ENCODE peak calls at places on chromosomes 11 and 22, in six cellular contexts. V is suprapubic skin, Q is IMR-90, A is BJ, W is lower lobe of right lung, I is cardiac muscle cell. H is an unnamed sample. For H3K27me3, the result is how much of the 10 kb centered on the place peaks cover.

GRCh38 chr11:72955466-72955865 is 141.3 kb downstream of the ATG16L2 start:
- DNase-seq in V (no peak), Q (no peak), A (no peak), W (no peak), I (no peak), H (no peak)

GRCh38 chr22:38872831-38873248 is 824 bp upstream of the CBX6 start:
- DNase-seq in V (peak), Q (peak), A (no peak), W (peak), I (peak), H (peak)

GRCh38 chr11:8035225-8035846 is 45.7 kb upstream of the TUB start:
- DNase-seq in V (no peak), Q (no peak), A (no peak), W (no peak), I (no peak), H (no peak)

GRCh38 chr11:44775366-44776356 is 48.9 kb downstream of the TSPAN18 start:
- DNase-seq in V (no peak), Q (peak), A (no peak), W (no peak), I (peak), H (peak)

GRCh38 chr22:33842421-33843094 is 77.7 kb downstream of the LARGE1 start:
- DNase-seq in V (no peak), Q (no peak), A (no peak), W (no peak), I (no peak), H (no peak)

GRCh38 chr11:46367244-46367915 is 14.1 kb upstream of the MDK start:
- DNase-seq in V (no peak), Q (peak), A (no peak), W (peak), I (peak), H (peak)

GRCh38 chr11:45501980-45502545 is 163.4 kb downstream of the CHST1 start:
- DNase-seq in V (no peak), Q (no peak), A (no peak), W (no peak), I (peak), H (no peak)

GRCh38 chr22:46563381-46564083 is 26.1 kb upstream of the CELSR1 start:
- DNase-seq in V (peak), Q (peak), A (no peak), W (peak), I (peak), H (peak)

GRCh38 chr11:126375726-126376125 is 20.2 kb downstream of the ST3GAL4 start:
- DNase-seq in V (peak), Q (peak), A (peak), W (no peak), I (peak), H (no peak)

GRCh38 chr11:125223901-125224331 is 59.4 kb downstream of the PKNOX2 start:
- DNase-seq in V (no peak), Q (no peak), A (no peak), W (no peak), I (no peak), H (no peak)

GRCh38 chr11:55920537-55920936 is 6.2 kb upstream of the OR5W2 start:
- DNase-seq in V (no peak), Q (no peak), A (no peak), W (peak), I (no peak), H (no peak)

GRCh38 chr22:37243402-37244113 is 511 bp downstream of the RAC2 start:
- DNase-seq in V (no peak), Q (no peak), A (no peak), W (no peak), I (no peak), H (no peak)

GRCh38 chr11:119195680-119196079 is 10.4 kb downstream of the NHERF4 start:
- DNase-seq in V (no peak), Q (peak), A (no peak), W (peak), I (peak), H (no peak)

GRCh38 chr11:8732748-8733241 is 50.2 kb downstream of the RPL27A start:
- DNase-seq in V (no peak), Q (peak), A (peak), W (no peak), I (peak), H (peak)

GRCh38 chr11:11572386-11572785 is 49.4 kb downstream of the GALNT18 start:
- DNase-seq in V (no peak), Q (peak), A (no peak), W (no peak), I (no peak), H (no peak)

GRCh38 chr11:65617990-65618751 is 2.6 kb downstream of the PCNX3 start:
- DNase-seq in V (no peak), Q (no peak), A (no peak), W (no peak), I (no peak), H (no peak)

GRCh38 chr11:61761440-61762163 is 9.2 kb downstream of the MYRF start:
- DNase-seq in V (no peak), Q (no peak), A (no peak), W (no peak), I (no peak), H (no peak)

GRCh38 chr11:45666648-45667642 is 1.5 kb upstream of the CHST1 start:
- DNase-seq in V (peak), Q (no peak), A (no peak), W (no peak), I (no peak), H (no peak)

GRCh38 chr11:16867097-16867496 is 128.7 kb downstream of the C11orf58 start:
- DNase-seq in V (no peak), Q (no peak), A (no peak), W (no peak), I (no peak), H (no peak)

GRCh38 chr11:10622957-10623787 is 54.7 kb upstream of the LYVE1 start:
- DNase-seq in V (no peak), Q (no peak), A (no peak), W (no peak), I (no peak), H (no peak)

GRCh38 chr11:10561947-10562346 is 6.5 kb downstream of the LYVE1 start:
- DNase-seq in V (no peak), Q (no peak), A (no peak), W (no peak), I (no peak), H (no peak)

GRCh38 chr22:48651036-48651890 is 1176.4 kb downstream of the BRD1 start:
- DNase-seq in V (no peak), Q (no peak), A (no peak), W (no peak), I (no peak), H (no peak)

GRCh38 chr11:111046291-111046690 is 199.2 kb upstream of the POU2AF2 start:
- DNase-seq in V (no peak), Q (peak), A (peak), W (no peak), I (no peak), H (no peak)

GRCh38 chr11:2701230-2701629 is 1.4 kb upstream of the KCNQ1OT1 start:
- DNase-seq in V (peak), Q (no peak), A (no peak), W (no peak), I (no peak), H (no peak)

GRCh38 chr22:27108425-27109114 is 451.2 kb downstream of the MIAT start:
- DNase-seq in V (peak), Q (no peak), A (no peak), W (no peak), I (peak), H (peak)

GRCh38 chr22:37229012-37229804 is 14.9 kb downstream of the RAC2 start:
- DNase-seq in V (no peak), Q (peak), A (peak), W (no peak), I (peak), H (no peak)

GRCh38 chr11:95791385-95792033 is 1.2 kb downstream of the CEP57 start:
- DNase-seq in V (no peak), Q (no peak), A (no peak), W (no peak), I (no peak), H (no peak)

GRCh38 chr11:46659908-46660307 is 40.5 kb downstream of the ARHGAP1 start:
- DNase-seq in V (no peak), Q (peak), A (no peak), W (no peak), I (peak), H (peak)

GRCh38 chr11:40273192-40273732 is 1186.2 kb downstream of the LRRC4C start:
- DNase-seq in V (no peak), Q (no peak), A (no peak), W (no peak), I (no peak), H (no peak)

GRCh38 chr22:40939202-40939601 is 12.0 kb upstream of the RBX1 start:
- DNase-seq in V (no peak), Q (no peak), A (no peak), W (no peak), I (no peak), H (no peak)

GRCh38 chr22:26800858-26801257 is 143.5 kb downstream of the MIAT start:
- DNase-seq in V (no peak), Q (peak), A (no peak), W (no peak), I (no peak), H (no peak)

GRCh38 chr11:47130541-47130940 is 46.1 kb downstream of the ARFGAP2 start:
- DNase-seq in V (no peak), Q (no peak), A (no peak), W (no peak), I (no peak), H (no peak)

GRCh38 chr11:64447717-64448598 is 89.0 kb downstream of the RPS6KA4 start:
- DNase-seq in V (no peak), Q (peak), A (no peak), W (peak), I (peak), H (peak)

GRCh38 chr22:24409707-24410106 is 17.7 kb upstream of the ADORA2A start:
- DNase-seq in V (no peak), Q (no peak), A (no peak), W (no peak), I (no peak), H (no peak)

GRCh38 chr22:18104566-18104965 is 6.0 kb upstream of the TUBA8 start:
- DNase-seq in V (no peak), Q (peak), A (no peak), W (no peak), I (peak), H (no peak)

GRCh38 chr11:18106688-18107087 is 806 bp upstream of the SAAL1 start:
- DNase-seq in V (no peak), Q (peak), A (no peak), W (no peak), I (no peak), H (no peak)

GRCh38 chr11:1771700-1772099 is 8.0 kb upstream of the CTSD start:
- DNase-seq in V (peak), Q (peak), A (peak), W (peak), I (peak), H (no peak)

GRCh38 chr11:22441831-22442230 is 103.7 kb downstream of the SLC17A6 start:
- DNase-seq in V (no peak), Q (no peak), A (no peak), W (no peak), I (no peak), H (no peak)

GRCh38 chr22:50720861-50721844 is 16.9 kb upstream of the ACR start:
- DNase-seq in V (no peak), Q (no peak), A (no peak), W (no peak), I (no peak), H (no peak)
- H3K4me3 ChIP-seq in V (peak), Q (no peak), A (no peak), W (no peak), I (no peak), H (peak)

GRCh38 chr11:79427126-79427525 is 13.7 kb downstream of the TENM4 start:
- DNase-seq in V (no peak), Q (no peak), A (no peak), W (no peak), I (no peak), H (no peak)

GRCh38 chr11:79428406-79428805 is 12.4 kb downstream of the TENM4 start:
- DNase-seq in V (no peak), Q (no peak), A (no peak), W (no peak), I (no peak), H (no peak)

GRCh38 chr11:79434263-79434662 is 6.6 kb downstream of the TENM4 start:
- DNase-seq in V (no peak), Q (peak), A (no peak), W (no peak), I (no peak), H (no peak)

GRCh38 chr11:79431535-79431934 is 9.3 kb downstream of the TENM4 start:
- DNase-seq in V (no peak), Q (peak), A (no peak), W (no peak), I (no peak), H (no peak)

GRCh38 chr11:79430280-79430679 is 10.6 kb downstream of the TENM4 start:
- DNase-seq in V (no peak), Q (no peak), A (no peak), W (no peak), I (no peak), H (no peak)
- TF ChIP-seq CTCF in V (no peak), Q (no peak), A (no peak), W (no peak), I (no peak), H (no peak)

GRCh38 chr11:128906185-128907065 is 15.3 kb downstream of the KCNJ5 start:
- DNase-seq in V (no peak), Q (no peak), A (no peak), W (no peak), I (no peak), H (no peak)
- H3K27me3 ChIP-seq in V (under half), Q (under half), A (under half), W (under half), I (under half), H (under half)

GRCh38 chr11:13850256-13851010 is 112.1 kb upstream of the SPON1 start:
- DNase-seq in V (no peak), Q (no peak), A (no peak), W (no peak), I (no peak), H (no peak)
- H3K4me3 ChIP-seq in V (no peak), Q (no peak), A (no peak), W (no peak), I (no peak), H (no peak)

DNA sequence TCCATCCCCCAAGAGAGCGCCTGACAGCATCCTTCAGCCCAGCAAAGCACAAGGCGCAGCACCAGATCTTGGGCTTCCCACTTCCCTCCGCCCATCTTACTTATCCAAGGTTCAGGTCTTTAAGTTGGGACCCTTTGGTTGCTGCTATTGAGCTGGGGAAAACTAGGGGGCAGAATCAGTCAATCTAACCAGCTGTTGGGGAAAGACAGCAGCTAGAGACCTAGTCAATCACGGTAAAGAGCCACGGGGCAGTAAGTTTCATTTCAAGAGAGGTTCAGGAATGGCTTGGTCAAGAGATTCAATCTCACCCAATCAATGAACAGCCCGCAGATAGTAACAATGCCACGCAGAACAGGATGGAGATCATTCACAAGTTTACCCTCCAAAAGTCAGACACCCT is 1.7 kb downstream of the ABTB2 start:
- DNase-seq in V (no peak), Q (no peak), A (no peak), W (no peak), I (no peak), H (no peak)
- TF ChIP-seq CTCF in V (no peak), Q (no peak), A (no peak), W (no peak), I (no peak), H (no peak)

GRCh38 chr22:22374579-22374978 is 130.0 kb downstream of the VPREB1 start:
- DNase-seq in V (no peak), Q (no peak), A (no peak), W (no peak), I (no peak), H (no peak)
- H3K27me3 ChIP-seq in V (under half), Q (under half), A (under half), W (under half), I (under half), H (under half)

GRCh38 chr11:57776577-57776976 is 15.0 kb downstream of the CTNND1 start:
- DNase-seq in V (no peak), Q (no peak), A (no peak), W (no peak), I (no peak), H (no peak)
- H3K4me3 ChIP-seq in V (no peak), Q (no peak), A (no peak), W (peak), I (no peak), H (peak)

DNA sequence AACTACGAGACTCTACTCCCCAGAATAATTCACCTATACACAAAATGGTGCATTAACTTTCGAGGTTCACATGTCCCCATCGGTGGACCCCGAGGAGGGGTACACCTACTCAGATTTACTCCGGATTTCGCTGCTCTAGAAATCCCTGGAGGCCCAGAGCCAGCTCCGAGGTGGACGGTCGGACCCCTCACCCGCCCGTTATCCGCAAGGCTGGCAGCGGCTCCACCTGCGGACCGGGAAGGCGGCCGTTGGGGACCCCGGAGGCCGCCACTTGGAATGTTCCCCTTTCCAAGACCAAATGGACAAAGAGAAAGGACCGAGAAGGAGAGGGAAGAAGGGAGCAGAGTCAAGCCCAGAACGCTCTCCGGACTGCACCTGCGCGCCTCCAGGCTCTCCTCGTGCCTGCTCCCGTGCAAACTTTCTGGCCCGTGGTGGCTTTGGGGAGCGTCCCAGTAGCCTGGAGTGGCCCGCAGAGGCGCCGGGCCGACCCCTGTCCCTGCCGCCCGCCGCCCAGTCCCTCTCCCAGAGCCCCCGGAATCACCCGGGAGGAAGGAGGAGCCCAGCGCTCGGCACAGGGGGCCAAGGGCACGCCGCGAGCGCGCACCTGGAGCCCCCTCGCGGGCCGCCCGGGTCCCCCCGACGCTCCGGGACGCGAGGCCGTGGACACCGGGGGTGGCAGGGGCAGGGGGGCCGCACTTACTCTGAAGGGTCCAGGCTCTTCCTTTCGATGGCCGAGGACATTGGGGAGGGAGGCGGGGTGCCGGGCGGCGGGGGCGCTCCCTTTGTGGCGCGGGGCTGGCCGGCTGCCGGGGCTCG is 23.0 kb downstream of the LMO2 start:
- DNase-seq in V (no peak), Q (no peak), A (no peak), W (no peak), I (no peak), H (no peak)
- TF ChIP-seq CTCF in V (no peak), Q (no peak), A (no peak), W (no peak), I (no peak), H (no peak)

GRCh38 chr22:30471616-30472318 is at the start of gene SEC14L3:
- DNase-seq in V (no peak), Q (no peak), A (no peak), W (peak), I (no peak), H (no peak)
- H3K27me3 ChIP-seq in V (under half), Q (half or more), A (under half), W (under half), I (under half), H (under half)

GRCh38 chr11:35525501-35526175 is at the start of gene PAMR1:
- DNase-seq in V (peak), Q (peak), A (no peak), W (peak), I (peak), H (peak)

GRCh38 chr11:35524780-35525179 is 636 bp downstream of the PAMR1 start:
- DNase-seq in V (no peak), Q (peak), A (no peak), W (no peak), I (peak), H (no peak)

GRCh38 chr11:35523351-35523768 is 2.1 kb downstream of the PAMR1 start:
- DNase-seq in V (no peak), Q (peak), A (peak), W (no peak), I (no peak), H (no peak)

GRCh38 chr11:35523861-35524260 is 1.6 kb downstream of the PAMR1 start:
- DNase-seq in V (no peak), Q (no peak), A (no peak), W (no peak), I (no peak), H (no peak)

GRCh38 chr11:35526370-35526792 is 965 bp upstream of the PAMR1 start:
- DNase-seq in V (no peak), Q (peak), A (no peak), W (no peak), I (no peak), H (no peak)
- H3K4me3 ChIP-seq in V (no peak), Q (no peak), A (no peak), W (no peak), I (no peak), H (no peak)

H was measured in psoas muscle.